ENCODE peak calls at places on chromosomes 13 and 19, in eight cellular contexts. E, B, D, Z, T, Y, A and J are unnamed samples. For H3K9me3, the result is how much of the 10 kb centered on the place peaks cover.

GRCh38 chr13:48896312-48896711 is 79.4 kb upstream of the FNDC3A start:
- DNase-seq in E (no peak), B (no peak), D (no peak), Z (peak), T (no peak), Y (no peak), A (no peak), J (no peak)

GRCh38 chr13:23268441-23268840 is 87.7 kb downstream of the SGCG start:
- DNase-seq in E (no peak), B (no peak), D (no peak), Z (no peak), T (no peak), Y (no peak), A (no peak), J (no peak)

GRCh38 chr13:37369618-37370017 is 228.9 kb downstream of the POSTN start:
- DNase-seq in E (no peak), B (no peak), D (no peak), Z (peak), T (no peak), Y (no peak), A (no peak), J (no peak)

GRCh38 chr13:99659234-99659633 is 158.0 kb downstream of the TM9SF2 start:
- DNase-seq in E (no peak), B (no peak), D (no peak), Z (no peak), T (no peak), Y (no peak), A (no peak), J (no peak)

GRCh38 chr13:81987159-81987558 is 1646.2 kb upstream of the SPRY2 start:
- DNase-seq in E (no peak), B (no peak), D (no peak), Z (no peak), T (no peak), Y (no peak), A (no peak), J (no peak)

GRCh38 chr19:15498910-15499309 is 9.4 kb upstream of the CYP4F22 start:
- DNase-seq in E (no peak), B (peak), D (no peak), Z (no peak), T (no peak), Y (no peak), A (no peak), J (no peak)

GRCh38 chr13:114179087-114179658 is at the start of gene CFAP97D2:
- DNase-seq in E (no peak), B (no peak), D (no peak), Z (no peak), T (no peak), Y (no peak), A (no peak), J (no peak)

GRCh38 chr13:44437356-44438233 is 64.0 kb downstream of the SERP2 start:
- DNase-seq in E (no peak), B (no peak), D (no peak), Z (peak), T (no peak), Y (no peak), A (no peak), J (no peak)

GRCh38 chr13:20686863-20687579 is 16.5 kb upstream of the IL17D start:
- DNase-seq in E (no peak), B (no peak), D (no peak), Z (no peak), T (no peak), Y (no peak), A (no peak), J (no peak)

GRCh38 chr19:48030073-48030472 is 13.8 kb downstream of the CABP5 start:
- DNase-seq in E (no peak), B (no peak), D (no peak), Z (no peak), T (no peak), Y (no peak), A (no peak), J (no peak)

GRCh38 chr19:4969772-4970531 is 1.0 kb downstream of the KDM4B start:
- DNase-seq in E (no peak), B (no peak), D (peak), Z (no peak), T (peak), Y (no peak), A (no peak), J (peak)

GRCh38 chr13:98954313-98954712 is 23.6 kb downstream of the DOCK9 start:
- DNase-seq in E (no peak), B (no peak), D (no peak), Z (no peak), T (no peak), Y (no peak), A (no peak), J (no peak)

GRCh38 chr13:24274452-24274971 is 34.9 kb upstream of the C1QTNF9 start:
- DNase-seq in E (no peak), B (no peak), D (peak), Z (peak), T (peak), Y (peak), A (no peak), J (no peak)

GRCh38 chr13:43339843-43340550 is 316.6 kb downstream of the DNAJC15 start:
- DNase-seq in E (no peak), B (no peak), D (no peak), Z (peak), T (no peak), Y (no peak), A (no peak), J (no peak)

GRCh38 chr13:32940601-32941000 is 75.6 kb upstream of the KL start:
- DNase-seq in E (no peak), B (no peak), D (peak), Z (peak), T (peak), Y (no peak), A (no peak), J (no peak)

GRCh38 chr13:112812306-112813034 is 122.6 kb downstream of the ATP11A start:
- DNase-seq in E (no peak), B (no peak), D (peak), Z (no peak), T (no peak), Y (no peak), A (no peak), J (peak)

GRCh38 chr13:91328726-91329125 is 18.8 kb upstream of the MIR17HG start:
- DNase-seq in E (no peak), B (no peak), D (no peak), Z (no peak), T (no peak), Y (no peak), A (no peak), J (no peak)

GRCh38 chr13:41487222-41487621 is 29.9 kb downstream of the RGCC start:
- DNase-seq in E (no peak), B (no peak), D (no peak), Z (no peak), T (no peak), Y (no peak), A (no peak), J (no peak)

GRCh38 chr19:55080121-55080914 is 4.6 kb downstream of the EPS8L1 start:
- DNase-seq in E (peak), B (no peak), D (peak), Z (peak), T (peak), Y (peak), A (no peak), J (peak)

GRCh38 chr19:18718846-18719458 is 35.5 kb downstream of the CRTC1 start:
- DNase-seq in E (no peak), B (no peak), D (no peak), Z (no peak), T (no peak), Y (no peak), A (no peak), J (no peak)

GRCh38 chr19:30028992-30029343 is 86.9 kb downstream of the URI1 start:
- DNase-seq in E (no peak), B (no peak), D (no peak), Z (no peak), T (no peak), Y (no peak), A (no peak), J (no peak)

GRCh38 chr13:66748712-66749111 is 481.4 kb downstream of the PCDH9 start:
- DNase-seq in E (no peak), B (no peak), D (no peak), Z (no peak), T (no peak), Y (no peak), A (no peak), J (no peak)

GRCh38 chr19:51889934-51890333 is 2.2 kb upstream of the ZNF577 start:
- DNase-seq in E (no peak), B (no peak), D (no peak), Z (no peak), T (no peak), Y (no peak), A (no peak), J (no peak)
- H3K9me3 ChIP-seq in E (half or more), B (under half), D (under half), Z (under half), T (under half), Y (under half), A (under half), J (under half)

GRCh38 chr19:49391581-49392399 is 3.7 kb downstream of the KASH5 start:
- DNase-seq in E (peak), B (peak), D (peak), Z (peak), T (peak), Y (peak), A (peak), J (peak)

GRCh38 chr19:49390131-49390977 is 2.3 kb downstream of the KASH5 start:
- DNase-seq in E (no peak), B (no peak), D (no peak), Z (no peak), T (no peak), Y (no peak), A (no peak), J (no peak)

GRCh38 chr19:49389406-49389805 is 1.4 kb downstream of the KASH5 start:
- DNase-seq in E (no peak), B (no peak), D (no peak), Z (no peak), T (no peak), Y (no peak), A (no peak), J (no peak)

GRCh38 chr19:49390978-49391304 is 2.9 kb downstream of the KASH5 start:
- DNase-seq in E (no peak), B (no peak), D (no peak), Z (no peak), T (no peak), Y (peak), A (no peak), J (no peak)

GRCh38 chr19:49387936-49388372 is at the start of gene KASH5:
- DNase-seq in E (peak), B (peak), D (peak), Z (peak), T (peak), Y (peak), A (peak), J (peak)
- TF ChIP-seq POLR2A in E (no peak), B (no peak), D (no peak), Z (no peak), T (no peak), Y (no peak), A (no peak), J (no peak)

DNA sequence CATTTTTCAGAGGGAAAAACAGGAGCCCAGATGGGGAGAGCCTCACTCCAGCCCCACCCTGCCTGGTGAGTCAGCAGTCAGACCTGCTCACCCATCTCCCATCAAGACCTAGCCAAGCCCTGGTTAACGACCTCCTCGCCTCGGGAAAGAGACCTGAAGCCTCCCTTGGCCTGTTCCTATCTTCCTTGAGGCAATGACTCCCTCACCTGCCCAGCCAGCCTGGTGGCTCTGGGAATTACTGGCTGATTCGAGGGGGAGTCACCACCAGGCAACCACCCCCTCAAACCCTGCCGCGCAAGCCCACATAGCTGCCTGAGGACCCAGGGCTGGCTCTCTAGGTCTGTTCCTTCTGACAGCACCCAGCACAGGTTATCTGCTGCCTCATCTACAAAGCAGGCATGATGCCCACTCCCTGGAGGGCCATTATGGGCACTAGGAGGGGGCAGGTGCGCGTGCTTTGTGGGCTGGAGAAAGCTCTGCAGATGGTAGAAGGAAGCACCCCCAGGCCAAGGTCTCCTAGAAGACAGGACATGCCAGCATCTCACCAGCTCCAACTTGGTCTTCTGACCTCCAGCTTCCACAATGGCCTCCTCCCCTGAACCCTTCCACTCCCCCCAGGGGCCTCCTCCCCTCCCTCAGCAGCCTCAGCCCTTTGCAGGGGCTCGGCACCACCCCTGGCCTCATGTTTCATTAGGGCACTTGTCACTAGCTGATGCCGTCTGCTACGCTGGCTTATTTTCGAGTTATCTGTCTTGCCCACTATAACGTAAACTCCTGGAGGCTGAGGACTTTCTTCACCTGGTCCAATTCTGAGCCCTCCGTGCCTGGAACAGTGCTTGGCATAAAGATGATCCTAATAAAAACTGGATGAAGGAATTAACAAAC is 10.4 kb downstream of the DEDD2 start:
- DNase-seq in E (no peak), B (no peak), D (no peak), Z (peak), T (no peak), Y (no peak), A (no peak), J (no peak)
- H3K27ac ChIP-seq in E (peak), B (no peak), D (no peak), Z (peak), T (no peak), Y (no peak), A (no peak), J (no peak)

GRCh38 chr13:38483623-38484022 is 134.0 kb downstream of the UFM1 start:
- DNase-seq in E (no peak), B (no peak), D (no peak), Z (no peak), T (no peak), Y (no peak), A (no peak), J (no peak)

GRCh38 chr13:38473305-38473704 is 123.7 kb downstream of the UFM1 start:
- DNase-seq in E (no peak), B (no peak), D (no peak), Z (no peak), T (no peak), Y (no peak), A (no peak), J (no peak)

GRCh38 chr13:38477676-38478075 is 128.0 kb downstream of the UFM1 start:
- DNase-seq in E (no peak), B (no peak), D (no peak), Z (no peak), T (no peak), Y (no peak), A (no peak), J (no peak)
- H3K9me3 ChIP-seq in E (under half), B (under half), D (under half), Z (under half), T (under half), Y (under half), A (under half), J (under half)